ENCODE peak calls at places on chromosomes 11 and 22, in nine cellular contexts. W, N, X, U, S, A, O, J and L are unnamed samples.

GRCh38 chr22:49359061-49359460 is 468.6 kb downstream of the BRD1 start:
- DNase-seq in N (no peak), W (peak), J (no peak), A (no peak), X (no peak), S (no peak), O (no peak), U (no peak), L (no peak)

GRCh38 chr11:76267563-76267962 is 61.3 kb upstream of the WNT11 start:
- DNase-seq in X (no peak), S (no peak), N (no peak), A (no peak), W (no peak), J (no peak), U (no peak), O (peak), L (no peak)

GRCh38 chr22:18968011-18968749 is 32.1 kb upstream of the PRODH start:
- DNase-seq in J (no peak), N (no peak), W (no peak), U (no peak), A (no peak), S (peak), O (peak), X (peak), L (peak)

GRCh38 chr11:75734491-75735180 is 17.0 kb downstream of the MOGAT2 start:
- DNase-seq in U (no peak), N (no peak), X (no peak), S (no peak), A (no peak), O (peak), W (peak), J (no peak), L (no peak)

GRCh38 chr11:17924713-17925112 is 88.1 kb downstream of the SERGEF start:
- DNase-seq in W (no peak), S (no peak), O (no peak), N (no peak), A (no peak), X (no peak), U (no peak), J (no peak), L (no peak)

GRCh38 chr11:14036495-14036894 is 74.0 kb downstream of the SPON1 start:
- DNase-seq in A (no peak), U (no peak), S (no peak), N (no peak), W (no peak), J (no peak), O (no peak), X (no peak), L (no peak)

GRCh38 chr11:62688481-62688880 is 849 bp downstream of the LRRN4CL start:
- DNase-seq in A (no peak), U (no peak), N (no peak), J (no peak), X (no peak), O (no peak), W (no peak), S (no peak), L (no peak)

GRCh38 chr11:104700609-104701008 is 197.7 kb downstream of the CASP12 start:
- DNase-seq in S (no peak), X (no peak), J (no peak), W (no peak), U (no peak), N (no peak), A (no peak), O (peak), L (no peak)

GRCh38 chr22:17717708-17718107 is 56.6 kb downstream of the BID start:
- DNase-seq in U (no peak), J (no peak), W (no peak), X (no peak), O (no peak), S (no peak), A (no peak), N (peak), L (no peak)

GRCh38 chr11:13168281-13168680 is 109.3 kb upstream of the BMAL1 start:
- DNase-seq in O (no peak), X (no peak), S (no peak), N (no peak), W (peak), J (no peak), A (no peak), U (peak), L (no peak)

GRCh38 chr11:129226207-129226798 is 34.2 kb upstream of the ARHGAP32 start:
- DNase-seq in J (no peak), A (no peak), S (no peak), U (no peak), W (no peak), N (no peak), O (no peak), X (no peak), L (no peak)

GRCh38 chr11:129225190-129225589 is 33.1 kb upstream of the ARHGAP32 start:
- DNase-seq in A (no peak), J (no peak), N (no peak), W (no peak), O (peak), S (no peak), X (no peak), U (no peak), L (no peak)

GRCh38 chr11:129234978-129235377 is 42.9 kb upstream of the ARHGAP32 start:
- DNase-seq in O (no peak), X (no peak), S (no peak), N (no peak), W (no peak), A (no peak), U (no peak), J (no peak), L (no peak)

GRCh38 chr11:129224538-129224937 is 32.4 kb upstream of the ARHGAP32 start:
- DNase-seq in U (no peak), A (no peak), S (no peak), W (no peak), X (no peak), J (no peak), N (no peak), O (peak), L (no peak)

DNA sequence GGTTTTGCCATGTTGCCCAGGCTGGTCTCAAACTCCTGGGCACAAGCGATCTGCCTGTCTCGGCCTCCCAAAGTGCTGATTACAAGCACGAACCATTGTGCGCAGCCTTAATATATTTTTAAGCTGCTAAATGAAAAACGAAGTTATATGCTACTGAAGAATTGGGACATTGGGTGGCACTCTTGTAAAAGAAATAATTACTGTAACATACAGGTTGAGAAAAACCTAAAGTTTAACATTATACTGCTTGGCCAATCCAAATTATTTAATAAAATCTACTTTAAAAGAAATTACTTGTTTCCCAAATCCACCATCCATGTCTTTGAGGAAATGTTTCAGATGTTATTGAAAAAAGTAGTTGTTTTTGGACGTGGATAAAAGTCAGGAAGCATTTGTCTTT is 37.9 kb upstream of the ARHGAP32 start:
- DNase-seq in O (peak), U (no peak), J (no peak), N (no peak), X (no peak), W (no peak), S (no peak), A (no peak), L (no peak)
- TF ChIP-seq CTCF in O (no peak), U (no peak), J (no peak), N (no peak), X (peak), W (no peak), S (no peak), A (peak), L (no peak)

DNA sequence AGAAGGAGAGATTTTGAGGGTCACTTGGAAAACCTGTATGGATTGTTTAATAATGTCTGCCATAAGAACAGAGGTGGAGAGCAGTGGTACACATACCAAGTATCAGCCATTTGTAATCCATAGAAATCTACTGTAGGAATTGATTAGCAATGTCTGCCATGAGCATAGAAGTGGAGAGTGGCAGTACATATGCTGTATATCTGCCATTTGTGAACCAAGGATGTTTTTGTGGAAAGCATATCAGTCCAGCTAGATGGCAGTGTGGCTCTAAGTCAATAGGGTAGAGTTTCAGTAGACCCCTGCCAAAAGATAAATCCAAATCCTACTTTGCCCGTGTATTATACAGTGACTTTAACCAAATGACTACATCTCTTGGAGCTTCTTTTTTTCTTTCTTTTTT is 82.9 kb upstream of the SEZ6L start:
- DNase-seq in X (no peak), U (no peak), N (no peak), W (no peak), S (peak), A (no peak), J (no peak), O (no peak), L (no peak)
- TF ChIP-seq CTCF in X (no peak), U (no peak), N (no peak), W (no peak), S (peak), A (no peak), J (peak), O (no peak), L (no peak)

GRCh38 chr22:25895678-25896077 is 153.7 kb downstream of the MYO18B start:
- DNase-seq in J (no peak), W (no peak), O (no peak), S (no peak), X (no peak), N (no peak), U (no peak), A (no peak), L (no peak)

GRCh38 chr22:25892678-25893077 is 150.7 kb downstream of the MYO18B start:
- DNase-seq in A (no peak), S (no peak), O (no peak), J (no peak), U (no peak), W (no peak), N (no peak), X (no peak), L (no peak)

GRCh38 chr22:25896592-25896991 is 154.6 kb downstream of the MYO18B start:
- DNase-seq in N (no peak), O (no peak), S (no peak), A (no peak), W (no peak), U (no peak), X (no peak), J (no peak), L (no peak)

GRCh38 chr22:25898707-25899365 is 156.8 kb downstream of the MYO18B start:
- DNase-seq in N (no peak), U (no peak), W (no peak), J (peak), S (peak), A (peak), X (no peak), O (peak), L (peak)

DNA sequence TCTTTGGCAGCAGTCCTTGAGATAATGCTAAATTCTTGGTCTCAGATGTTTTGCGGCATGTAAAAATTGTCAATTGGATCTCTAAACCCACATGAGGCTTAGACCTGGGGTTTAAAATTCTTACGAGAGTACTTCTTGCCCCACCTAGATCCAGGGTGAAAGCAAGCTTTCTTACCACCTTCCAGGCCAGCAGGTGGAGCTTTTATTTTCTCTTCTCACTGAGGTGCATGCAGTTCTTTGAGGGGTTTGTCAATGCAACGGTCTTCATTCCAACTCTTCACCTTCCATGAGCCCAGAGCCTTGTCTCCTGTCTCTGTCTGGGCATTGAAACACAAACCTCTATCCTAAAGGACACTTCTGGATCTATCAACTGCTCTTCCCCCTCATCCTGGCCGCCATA is 154.1 kb downstream of the MYO18B start:
- DNase-seq in S (peak), O (no peak), W (no peak), X (no peak), N (no peak), J (peak), U (no peak), A (peak), L (no peak)
- TF ChIP-seq CTCF in S (peak), O (no peak), W (no peak), X (no peak), N (no peak), J (peak), U (no peak), A (no peak), L (no peak)

GRCh38 chr11:32396991-32397390 is 38.3 kb downstream of the WT1 start:
- DNase-seq in W (no peak), S (no peak), A (no peak), N (no peak), X (no peak), J (no peak), O (peak), U (no peak), L (no peak)
- TF ChIP-seq CTCF in W (no peak), S (no peak), A (no peak), N (no peak), X (no peak), J (no peak), O (no peak), U (no peak), L (no peak)

GRCh38 chr22:47228767-47229166 is 466.3 kb downstream of the TBC1D22A start:
- DNase-seq in O (no peak), S (no peak), X (no peak), J (no peak), U (no peak), W (no peak), N (no peak), A (no peak), L (no peak)
- TF ChIP-seq CTCF in O (no peak), S (no peak), X (no peak), J (no peak), U (no peak), W (no peak), N (no peak), A (no peak), L (no peak)

DNA sequence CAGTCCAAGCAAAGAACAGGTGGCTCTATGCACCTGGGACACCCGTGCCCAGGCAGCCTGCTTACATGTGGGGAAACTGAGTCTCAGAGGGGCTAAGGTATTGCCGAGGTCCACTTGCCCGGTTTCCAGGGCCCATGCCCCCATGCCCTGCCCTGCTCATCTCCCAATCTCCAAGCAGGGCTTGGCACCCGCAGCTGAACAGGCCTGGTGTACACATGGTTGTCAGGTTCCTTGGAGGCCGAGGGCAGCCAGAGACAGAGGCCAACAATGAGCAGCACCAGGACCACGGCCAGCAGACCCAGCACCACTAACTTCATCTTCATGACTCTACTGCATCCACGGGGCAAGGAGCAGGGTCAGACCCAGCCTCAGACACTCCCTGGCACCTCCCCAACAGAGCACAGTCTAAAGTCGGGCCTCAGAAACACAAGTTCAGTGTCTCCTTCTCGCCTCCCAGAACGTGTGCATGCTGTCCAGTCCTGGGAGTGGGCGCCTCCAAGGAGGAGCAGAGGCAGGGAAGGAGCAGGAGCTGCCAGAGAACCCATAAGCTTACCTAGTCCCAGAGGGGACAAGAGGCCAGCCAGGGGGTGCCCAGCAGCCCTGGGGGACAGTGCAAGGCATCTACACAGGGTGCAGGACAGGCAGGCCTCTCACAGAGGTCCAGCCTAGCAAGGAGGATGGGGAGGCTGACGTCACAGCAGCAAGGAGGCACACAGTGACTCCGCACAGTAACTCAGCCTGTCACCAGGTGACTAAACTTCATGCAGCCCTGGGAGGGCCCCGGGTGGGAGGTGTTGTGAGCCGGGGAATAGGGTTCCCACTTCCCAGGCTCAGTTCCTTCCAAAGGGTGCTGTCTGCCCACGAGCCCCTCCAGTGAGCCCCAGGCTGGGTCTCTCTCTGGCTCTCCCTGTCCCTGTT is 20.2 kb upstream of the RGL4 start:
- DNase-seq in W (no peak), A (no peak), O (no peak), J (no peak), S (no peak), X (peak), U (no peak), N (no peak), L (no peak)
- TF ChIP-seq CTCF in W (no peak), A (no peak), O (no peak), J (no peak), S (no peak), X (no peak), U (no peak), N (no peak), L (no peak)

GRCh38 chr22:50548913-50549790 is 3.5 kb downstream of the KLHDC7B start:
- DNase-seq in W (no peak), X (no peak), S (no peak), O (no peak), N (no peak), A (no peak), J (no peak), U (no peak), L (no peak)

GRCh38 chr22:50548046-50548912 is 2.6 kb downstream of the KLHDC7B start:
- DNase-seq in J (peak), S (no peak), A (no peak), U (no peak), X (no peak), W (no peak), O (no peak), N (no peak), L (peak)

GRCh38 chr22:50550395-50550794 is 4.7 kb downstream of the KLHDC7B start:
- DNase-seq in A (no peak), U (no peak), W (no peak), O (no peak), X (no peak), S (no peak), J (no peak), N (no peak), L (no peak)

GRCh38 chr22:50553310-50553709 is 7.6 kb downstream of the KLHDC7B start:
- DNase-seq in A (no peak), N (no peak), X (no peak), O (no peak), J (no peak), S (no peak), U (no peak), W (no peak), L (no peak)

DNA sequence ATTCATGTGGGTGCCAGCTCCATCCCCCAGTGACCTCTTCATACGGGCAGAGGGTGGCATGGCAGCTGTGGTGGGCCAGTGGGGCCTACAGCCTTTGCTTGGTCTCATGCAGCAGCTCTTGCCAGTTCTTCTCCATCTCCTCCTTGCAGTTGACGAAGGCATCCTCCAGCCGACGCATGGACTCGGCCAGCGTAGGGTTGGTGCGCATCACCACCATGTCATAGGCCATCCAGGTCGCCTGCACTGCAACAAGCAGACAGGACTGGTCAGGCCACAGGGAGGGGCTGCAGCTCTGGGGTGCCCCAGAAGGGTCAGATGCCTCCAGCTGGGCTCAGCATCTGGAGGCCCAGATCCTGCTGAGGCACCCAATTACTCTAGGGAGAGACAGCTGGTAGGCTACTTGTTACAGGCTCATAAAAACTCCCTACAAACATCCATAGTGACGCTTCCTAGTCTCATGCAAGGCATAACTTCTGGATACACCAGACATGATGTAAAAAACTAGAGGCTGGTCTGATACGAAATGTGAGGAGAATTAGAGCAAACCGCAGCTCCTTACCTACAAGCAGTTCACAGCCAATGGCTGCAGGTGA is 5.6 kb downstream of the KLHDC7B start:
- DNase-seq in W (no peak), S (no peak), O (no peak), U (no peak), X (no peak), N (no peak), J (no peak), A (no peak), L (no peak)
- TF ChIP-seq CTCF in W (no peak), S (no peak), O (no peak), U (no peak), X (no peak), N (no peak), J (no peak), A (no peak), L (no peak)

GRCh38 chr11:69000831-69001245 is 12.2 kb downstream of the MRGPRF start:
- DNase-seq in J (no peak), N (peak), S (no peak), U (no peak), X (no peak), A (peak), O (peak), W (no peak), L (no peak)
- TF ChIP-seq CTCF in J (no peak), N (peak), S (peak), U (no peak), X (no peak), A (no peak), O (peak), W (peak), L (no peak)